ENCODE peak calls at places on chromosome 7, in eight cellular contexts. J is HT1080; V is BJ; R is CD8-positive, alpha-beta memory T cell; L is skeletal muscle cell; I is fibroblast of mammary gland; O is stimulated activated CD4-positive, alpha-beta T cell treated with anti-CD3 and anti-CD28 coated beads, Interleukin-4, amount 100 ng/mL, for 1 hour; U is H7. K is an unnamed sample.

GRCh38 chr7:111796671-111797070 is 234.4 kb upstream of the IMMP2L start:
- DNase-seq in U (no peak), R (no peak), L (no peak), V (no peak), O (no peak), I (peak), J (no peak), K (no peak)

GRCh38 chr7:16295558-16295957 is 125.8 kb downstream of the CRPPA start:
- DNase-seq in V (no peak), R (no peak), J (no peak), U (no peak), O (no peak), L (no peak), I (peak), K (no peak)

GRCh38 chr7:2471396-2471795 is 4.8 kb downstream of the GRIFIN start:
- DNase-seq in V (no peak), O (no peak), I (no peak), J (peak), U (peak), L (no peak), R (no peak), K (peak)

GRCh38 chr7:154947604-154948003 is 55.3 kb downstream of the PAXIP1 start:
- DNase-seq in O (no peak), V (no peak), R (no peak), I (no peak), U (peak), J (no peak), L (no peak), K (no peak)

GRCh38 chr7:41537024-41537423 is 165.9 kb downstream of the INHBA start:
- DNase-seq in L (no peak), J (no peak), O (no peak), U (no peak), I (no peak), R (no peak), V (no peak), K (no peak)

GRCh38 chr7:142811154-142811737 is 40.5 kb downstream of the PRSS2 start:
- DNase-seq in V (no peak), L (no peak), J (peak), I (peak), U (peak), O (no peak), R (no peak), K (no peak)

GRCh38 chr7:106062006-106062405 is 50.1 kb downstream of the SYPL1 start:
- DNase-seq in J (no peak), L (no peak), I (no peak), O (no peak), R (no peak), U (peak), V (no peak), K (no peak)

GRCh38 chr7:28346972-28347371 is 65.3 kb upstream of the CREB5 start:
- DNase-seq in R (no peak), V (no peak), U (no peak), J (no peak), L (no peak), I (no peak), O (no peak), K (no peak)

GRCh38 chr7:101140339-101140699 is 13.4 kb downstream of the SERPINE1 start:
- DNase-seq in L (no peak), R (no peak), U (peak), J (peak), O (no peak), V (no peak), I (peak), K (no peak)

GRCh38 chr7:11830582-11831382 is 1.2 kb downstream of the THSD7A start:
- DNase-seq in O (no peak), L (no peak), V (no peak), J (peak), U (peak), R (no peak), I (peak), K (no peak)

GRCh38 chr7:30428586-30429530 is 49.7 kb downstream of the NOD1 start:
- DNase-seq in J (no peak), L (no peak), R (no peak), O (no peak), U (peak), V (no peak), I (no peak), K (peak)

GRCh38 chr7:28433039-28433438 is 20.7 kb downstream of the CREB5 start:
- DNase-seq in V (no peak), L (no peak), O (no peak), J (no peak), R (no peak), U (no peak), I (no peak), K (no peak)

GRCh38 chr7:150450491-150450992 is at the start of gene GIMAP8:
- DNase-seq in I (no peak), O (peak), V (no peak), U (peak), R (peak), L (no peak), J (no peak), K (peak)

GRCh38 chr7:157445246-157445955 is 108.6 kb downstream of the DNAJB6 start:
- DNase-seq in V (no peak), U (peak), L (no peak), O (no peak), R (no peak), J (no peak), I (no peak), K (no peak)

GRCh38 chr7:143372070-143372469 is 9.1 kb upstream of the ZYX start:
- DNase-seq in O (no peak), I (no peak), U (no peak), J (peak), R (no peak), V (no peak), L (no peak), K (no peak)

GRCh38 chr7:139321071-139321745 is 19.9 kb upstream of the FMC1 start:
- DNase-seq in J (peak), V (no peak), R (no peak), O (no peak), U (peak), L (peak), I (peak), K (no peak)

GRCh38 chr7:64744680-64745079 is 49.5 kb upstream of the ZNF138 start:
- DNase-seq in L (no peak), J (no peak), V (no peak), U (no peak), R (no peak), O (no peak), I (no peak), K (no peak)

GRCh38 chr7:27025270-27025669 is 70.5 kb downstream of the HOXA1 start:
- DNase-seq in U (no peak), R (no peak), I (no peak), L (no peak), O (no peak), V (no peak), J (no peak), K (no peak)

GRCh38 chr7:102875700-102876192 is 37.1 kb upstream of the LRRC17 start:
- DNase-seq in J (peak), U (no peak), I (peak), L (peak), R (no peak), V (peak), O (peak), K (no peak)

K was measured in B cell.